ENCODE peak calls at places on chromosomes 16 and 17, in eight cellular contexts. X, D, J, T, F, I, N and M are unnamed samples. For H3K27me3 and H3K4me1, the result is how much of the 10 kb centered on the place peaks cover.

GRCh38 chr16:21033707-21034106 is 116.9 kb downstream of the DNAH3 start:
- DNase-seq in X (no peak), D (no peak), J (no peak), T (no peak), F (peak), I (no peak), N (no peak), M (no peak)

GRCh38 chr17:42725143-42725542 is 19.7 kb downstream of the EZH1 start:
- DNase-seq in X (no peak), D (no peak), J (no peak), T (no peak), F (no peak), I (no peak), N (no peak), M (no peak)

GRCh38 chr17:79626156-79626890 is 15.5 kb upstream of the RBFOX3 start:
- DNase-seq in X (no peak), D (no peak), J (no peak), T (no peak), F (no peak), I (peak), N (peak), M (no peak)

GRCh38 chr16:11582157-11582814 is 4.4 kb downstream of the LITAF start:
- DNase-seq in X (no peak), D (no peak), J (no peak), T (no peak), F (no peak), I (no peak), N (no peak), M (no peak)

GRCh38 chr16:67551972-67552371 is 10.4 kb upstream of the CTCF start:
- DNase-seq in X (no peak), D (no peak), J (no peak), T (no peak), F (no peak), I (peak), N (no peak), M (no peak)

GRCh38 chr17:11935734-11936406 is 61.4 kb downstream of the ZNF18 start:
- DNase-seq in X (no peak), D (no peak), J (peak), T (no peak), F (peak), I (no peak), N (no peak), M (peak)

GRCh38 chr17:2023692-2024571 is 1.2 kb downstream of the RTN4RL1 start:
- DNase-seq in X (no peak), D (peak), J (peak), T (peak), F (no peak), I (peak), N (peak), M (peak)

GRCh38 chr16:89811321-89811720 is 5.1 kb downstream of the FANCA start:
- DNase-seq in X (no peak), D (no peak), J (no peak), T (no peak), F (no peak), I (no peak), N (no peak), M (no peak)

GRCh38 chr17:14699569-14700190 is 398.8 kb downstream of the HS3ST3B1 start:
- DNase-seq in X (no peak), D (no peak), J (peak), T (no peak), F (no peak), I (no peak), N (no peak), M (no peak)

GRCh38 chr16:57577691-57578224 is 35.3 kb downstream of the ADGRG5 start:
- DNase-seq in X (no peak), D (no peak), J (no peak), T (no peak), F (no peak), I (no peak), N (no peak), M (no peak)

GRCh38 chr17:75011788-75012319 is 616 bp upstream of the MRPL58 start:
- DNase-seq in X (no peak), D (no peak), J (peak), T (no peak), F (peak), I (peak), N (no peak), M (peak)

GRCh38 chr16:11109551-11109950 is 146.5 kb downstream of the SOCS1 start:
- DNase-seq in X (no peak), D (no peak), J (no peak), T (no peak), F (no peak), I (no peak), N (no peak), M (no peak)

GRCh38 chr17:66633322-66633965 is 201.5 kb upstream of the CACNG5 start:
- DNase-seq in X (no peak), D (no peak), J (no peak), T (no peak), F (no peak), I (no peak), N (no peak), M (peak)

GRCh38 chr16:396605-397004 is 394 bp upstream of the NME4 start:
- DNase-seq in X (no peak), D (no peak), J (peak), T (no peak), F (no peak), I (peak), N (no peak), M (peak)

GRCh38 chr16:30131869-30132475 is 9.0 kb upstream of the MAPK3 start:
- DNase-seq in X (no peak), D (no peak), J (no peak), T (no peak), F (no peak), I (no peak), N (no peak), M (peak)

GRCh38 chr16:27204232-27204915 is 1.0 kb downstream of the KDM8 start:
- DNase-seq in X (no peak), D (no peak), J (no peak), T (no peak), F (peak), I (no peak), N (no peak), M (no peak)

GRCh38 chr17:77215281-77215680 is 74.5 kb downstream of the SEC14L1 start:
- DNase-seq in X (no peak), D (no peak), J (no peak), T (no peak), F (no peak), I (peak), N (no peak), M (no peak)

GRCh38 chr17:82884923-82885322 is 45.1 kb upstream of the ZNF750 start:
- DNase-seq in X (no peak), D (no peak), J (no peak), T (peak), F (no peak), I (no peak), N (no peak), M (no peak)

GRCh38 chr17:19647697-19648474 is 665 bp upstream of the ALDH3A2 start:
- DNase-seq in X (no peak), D (peak), J (peak), T (no peak), F (peak), I (peak), N (peak), M (peak)

GRCh38 chr17:64037802-64038201 is 17.4 kb upstream of the ICAM2 start:
- DNase-seq in X (no peak), D (no peak), J (no peak), T (no peak), F (no peak), I (no peak), N (no peak), M (no peak)

GRCh38 chr16:55494994-55495421 is 13.9 kb upstream of the LPCAT2 start:
- DNase-seq in X (no peak), D (no peak), J (peak), T (no peak), F (peak), I (peak), N (no peak), M (peak)

GRCh38 chr17:56319531-56319930 is 166.3 kb downstream of the ANKFN1 start:
- DNase-seq in X (no peak), D (peak), J (peak), T (no peak), F (no peak), I (no peak), N (no peak), M (peak)

GRCh38 chr16:87161822-87162676 is 155.1 kb downstream of the C16orf95 start:
- DNase-seq in X (no peak), D (no peak), J (no peak), T (no peak), F (no peak), I (no peak), N (peak), M (no peak)

GRCh38 chr17:38592487-38592886 is 13.3 kb downstream of the SRCIN1 start:
- DNase-seq in X (no peak), D (no peak), J (peak), T (no peak), F (no peak), I (no peak), N (no peak), M (no peak)
- H3K27me3 ChIP-seq in X (under half), D (under half), J (under half), T (half or more), F (half or more), I (under half), N (half or more), M (half or more)

GRCh38 chr17:29160253-29160652 is 19.9 kb downstream of the MYO18A start:
- DNase-seq in X (no peak), D (no peak), J (no peak), T (no peak), F (no peak), I (no peak), N (no peak), M (no peak)
- H3K4me1 ChIP-seq in X (under half), D (half or more), J (under half), T (under half), F (half or more), I (under half), N (half or more), M (under half)

DNA sequence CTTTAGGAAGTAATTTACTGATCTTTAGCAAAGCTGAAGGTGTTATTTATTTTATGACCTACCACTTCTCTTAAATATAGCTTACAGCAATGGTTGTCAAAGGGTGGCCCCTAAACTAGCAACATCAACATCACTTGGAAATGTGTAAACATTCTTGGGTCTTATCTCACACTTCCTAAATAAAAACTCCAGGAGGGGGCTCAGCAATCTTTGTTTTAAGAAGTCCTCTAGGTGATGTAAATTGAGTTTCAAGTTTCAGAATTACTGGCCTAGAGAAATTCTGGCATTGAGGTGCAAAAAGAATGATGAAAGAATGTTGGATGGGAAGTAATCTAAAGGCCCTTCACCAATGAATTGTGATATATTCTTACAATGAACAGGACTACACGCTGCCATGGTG is 142.3 kb downstream of the HS3ST4 start:
- DNase-seq in X (no peak), D (no peak), J (no peak), T (no peak), F (no peak), I (no peak), N (no peak), M (no peak)
- H3K27me3 ChIP-seq in X (under half), D (under half), J (under half), T (under half), F (under half), I (under half), N (under half), M (under half)

DNA sequence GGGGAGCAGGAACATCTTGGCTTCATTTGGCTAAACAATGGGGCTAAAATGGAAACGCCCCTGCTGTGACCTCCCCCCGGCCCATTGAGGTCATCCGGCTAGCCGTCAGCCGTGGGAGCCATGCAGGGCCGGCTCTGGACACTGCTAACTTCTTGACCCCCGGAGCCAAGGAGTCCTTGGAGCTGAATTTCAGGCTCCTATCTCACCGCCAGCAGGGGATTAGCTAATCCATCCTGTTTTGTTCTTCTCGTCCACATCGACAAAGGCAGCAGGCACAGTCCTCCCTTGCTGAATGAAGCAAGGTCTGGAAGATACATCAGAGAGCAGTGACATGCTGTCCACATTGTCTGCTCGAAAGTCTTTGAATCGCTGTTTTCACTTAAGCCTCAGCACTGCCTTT is 296.1 kb upstream of the N4BP1 start:
- DNase-seq in X (no peak), D (no peak), J (no peak), T (no peak), F (no peak), I (no peak), N (no peak), M (no peak)
- H3K4me1 ChIP-seq in X (under half), D (under half), J (under half), T (under half), F (under half), I (under half), N (under half), M (under half)